ENCODE peak calls at places on chromosomes 11 and 22, in five cellular contexts. O is IMR-90, M is cardiac fibroblast, F is fibroblast of lung, C is fibroblast of the aortic adventitia. W is an unnamed sample.

GRCh38 chr11:47154738-47155570 is 21.7 kb downstream of the ARFGAP2 start:
- DNase-seq in C (no peak), M (no peak), O (no peak), F (no peak), W (no peak)

GRCh38 chr22:18068381-18068988 is 9.3 kb upstream of the PEX26 start:
- DNase-seq in M (peak; percentile 30), O (peak; percentile 44), F (peak; percentile 65), C (peak; percentile 46), W (no peak)

GRCh38 chr22:20553947-20554741 is 46.7 kb downstream of the MED15 start:
- DNase-seq in C (no peak), O (no peak), F (no peak), M (no peak), W (no peak)

GRCh38 chr11:95910638-95911368 is 13.1 kb downstream of the MTMR2 start:
- DNase-seq in F (no peak), C (no peak), O (no peak), M (no peak), W (no peak)

GRCh38 chr11:118155781-118156530 is 3.3 kb upstream of the SCN4B start:
- DNase-seq in F (no peak), O (no peak), M (no peak), C (no peak), W (no peak)

GRCh38 chr11:106132582-106133354 is 55.3 kb downstream of the AASDHPPT start:
- DNase-seq in O (no peak), C (no peak), F (no peak), M (no peak), W (no peak)

GRCh38 chr11:2701230-2701629 is 1.4 kb upstream of the KCNQ1OT1 start:
- DNase-seq in F (no peak), O (no peak), M (no peak), C (no peak), W (no peak)

GRCh38 chr22:21032037-21032842 is at the start of gene SLC7A4:
- DNase-seq in M (no peak), O (no peak), F (no peak), C (no peak), W (no peak)

GRCh38 chr11:8767466-8768142 is 85.0 kb downstream of the RPL27A start:
- DNase-seq in M (peak; percentile 56), O (no peak), F (peak; percentile 88), C (no peak), W (no peak)

GRCh38 chr11:8766043-8766992 is 83.7 kb downstream of the RPL27A start:
- DNase-seq in M (no peak), C (no peak), O (peak; percentile 52), F (peak; percentile 92), W (no peak)

GRCh38 chr11:8765294-8765693 is 82.7 kb downstream of the RPL27A start:
- DNase-seq in M (peak; percentile 60), F (peak; percentile 89), C (peak; percentile 61), O (peak; percentile 85), W (peak; percentile 82)

GRCh38 chr11:8766993-8767374 is 84.4 kb downstream of the RPL27A start:
- DNase-seq in O (no peak), F (no peak), C (no peak), M (no peak), W (no peak)

GRCh38 chr11:8768625-8769333 is 86.2 kb downstream of the RPL27A start:
- DNase-seq in O (peak; percentile 89), M (peak; percentile 59), F (peak; percentile 89), C (peak; percentile 69), W (peak; percentile 44)
- TF ChIP-seq CTCF in O (peak; percentile 50), M (peak; percentile 40), F (peak; percentile 29), C (peak; percentile 47), W (peak; percentile 30)

GRCh38 chr11:36557991-36558390 is 9.8 kb upstream of the RAG1 start:
- DNase-seq in C (no peak), O (no peak), F (no peak), M (no peak), W (no peak)
- H3K4me3 ChIP-seq in C (no peak overlapping the region), O (no peak overlapping the region), F (no peak overlapping the region), M (no peak overlapping the region), W (no peak overlapping the region)

GRCh38 chr11:123653405-123653996 is 923 bp downstream of the SCN3B start:
- DNase-seq in F (no peak), O (no peak), M (no peak), C (no peak), W (no peak)
- TF ChIP-seq CTCF in F (no peak), O (no peak), M (no peak), C (peak; percentile 11), W (no peak)

DNA sequence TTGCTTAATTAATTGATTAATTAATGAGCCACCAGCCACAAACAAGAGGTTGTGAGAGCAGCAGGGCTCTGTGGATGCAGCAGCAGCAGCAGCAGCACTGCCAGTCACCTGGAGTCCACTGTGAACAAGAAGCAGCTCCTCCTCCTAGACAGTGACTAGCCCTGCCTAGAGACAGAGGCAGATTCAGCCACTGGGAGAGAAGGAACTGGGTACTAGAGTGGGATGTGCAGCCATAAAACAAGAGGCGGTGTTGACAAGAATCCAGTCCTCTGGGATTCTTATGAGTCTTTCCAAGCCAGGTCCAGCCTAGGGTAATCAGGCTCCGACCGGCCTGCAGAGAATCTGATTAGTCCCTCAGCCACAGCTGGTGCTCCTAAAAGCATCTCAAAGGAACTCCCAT is 83.9 kb upstream of the USP47 start:
- DNase-seq in C (no peak), F (no peak), O (no peak), M (no peak), W (no peak)
- H3K4me3 ChIP-seq in C (no peak overlapping the region), F (no peak overlapping the region), O (no peak overlapping the region), M (no peak overlapping the region), W (no peak overlapping the region)

GRCh38 chr11:101428918-101429317 is 154.9 kb downstream of the TRPC6 start:
- DNase-seq in C (peak; percentile 29), F (peak; percentile 14), M (peak; percentile 34), O (peak; percentile 54), W (peak; percentile 16)
- TF ChIP-seq CTCF in C (no peak), F (peak; percentile 51), M (peak; percentile 44), O (peak; percentile 63), W (peak; percentile 37)

GRCh38 chr11:64919627-64920026 is 2.6 kb upstream of the ATG2A start:
- DNase-seq in F (no peak), M (no peak), C (no peak), O (no peak), W (no peak)

GRCh38 chr11:64916040-64916847 is 765 bp downstream of the ATG2A start:
- DNase-seq in F (peak; percentile 20), M (peak; percentile 69), O (peak; percentile 33), C (peak; percentile 50), W (peak; percentile 59)

GRCh38 chr11:64916848-64917662 is at the start of gene ATG2A:
- DNase-seq in C (peak; percentile 100), O (peak; percentile 100), F (peak; percentile 100), M (peak; percentile 100), W (peak; percentile 100)

GRCh38 chr11:64917663-64917995 is 620 bp upstream of the ATG2A start:
- DNase-seq in M (peak; percentile 7), F (no peak), O (no peak), C (no peak), W (no peak)

DNA sequence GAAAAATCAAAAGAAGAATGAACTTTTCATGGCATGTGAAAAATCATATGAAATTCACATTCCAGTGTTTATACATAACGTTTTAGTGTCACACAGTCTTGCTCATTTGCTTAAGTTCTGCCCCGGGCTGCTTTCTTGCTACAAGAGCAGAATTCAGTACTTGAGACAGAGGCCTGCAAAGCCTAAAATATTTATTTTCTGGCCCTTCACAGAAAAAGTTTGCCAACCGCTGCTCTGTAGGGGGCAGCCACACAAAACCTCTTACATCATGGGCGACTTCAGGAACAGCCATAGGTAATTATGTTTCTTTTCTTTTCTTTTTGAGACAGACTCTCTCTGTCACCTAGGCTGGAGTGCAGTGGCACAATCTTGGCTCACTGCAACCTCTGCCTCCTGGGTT is 1.0 kb upstream of the ATG2A start:
- DNase-seq in M (peak; percentile 75), F (peak; percentile 59), C (peak; percentile 65), O (peak; percentile 70), W (peak; percentile 84)
- H3K4me3 ChIP-seq in M (peak overlapping the region; percentile 50), F (peak overlapping the region; percentile 92), C (peak overlapping the region; percentile 59), O (peak overlapping the region; percentile 41), W (peak overlapping the region; percentile 50)

W was measured in choroid plexus epithelial cell.